ENCODE peak calls at places on chromosomes 4 and X, in five cellular contexts. M, X, L, K and U are unnamed samples. For H3K4me1, the result is how much of the 10 kb centered on the place peaks cover.

GRCh38 chr4:909131-909571 is 23.0 kb downstream of the GAK start:
- DNase-seq in M (no peak), X (no peak), L (no peak), K (no peak), U (no peak)

GRCh38 chrX:132631579-132632232 is 142.9 kb upstream of the MBNL3 start:
- DNase-seq in M (no peak), X (peak), L (peak), K (peak), U (no peak)

GRCh38 chrX:26470946-26471345 is 255.0 kb downstream of the MAGEB5 start:
- DNase-seq in M (no peak), X (no peak), L (no peak), K (no peak), U (no peak)

GRCh38 chrX:134733595-134733994 is 75.3 kb upstream of the PLAC1 start:
- DNase-seq in M (no peak), X (no peak), L (no peak), K (no peak), U (no peak)

GRCh38 chrX:29661290-29661689 is 554.1 kb upstream of the MAGEB2 start:
- DNase-seq in M (no peak), X (no peak), L (no peak), K (no peak), U (no peak)

GRCh38 chrX:103792916-103793540 is 16.4 kb downstream of the PLP1 start:
- DNase-seq in M (no peak), X (no peak), L (no peak), K (no peak), U (no peak)

GRCh38 chrX:118495958-118496762 is 545 bp downstream of the DOCK11 start:
- DNase-seq in M (peak), X (peak), L (peak), K (peak), U (peak)

GRCh38 chrX:120205816-120206753 is 44.5 kb upstream of the ZBTB33 start:
- DNase-seq in M (no peak), X (no peak), L (no peak), K (no peak), U (no peak)

GRCh38 chr4:87219648-87220093 is 747 bp downstream of the KLHL8 start:
- DNase-seq in M (no peak), X (no peak), L (no peak), K (peak), U (peak)

GRCh38 chr4:136796953-136797352 is 735.3 kb downstream of the PCDH18 start:
- DNase-seq in M (no peak), X (no peak), L (no peak), K (peak), U (no peak)

GRCh38 chrX:16175329-16175728 is 8.0 kb downstream of the MAGEB17 start:
- DNase-seq in M (no peak), X (no peak), L (no peak), K (no peak), U (peak)

GRCh38 chr4:94695389-94695788 is 62.4 kb upstream of the BMPR1B start:
- DNase-seq in M (no peak), X (no peak), L (no peak), K (no peak), U (no peak)

GRCh38 chr4:65310586-65310985 is 359.7 kb downstream of the EPHA5 start:
- DNase-seq in M (no peak), X (no peak), L (no peak), K (no peak), U (no peak)

GRCh38 chr4:41148292-41148691 is 66.0 kb downstream of the APBB2 start:
- DNase-seq in M (no peak), X (no peak), L (no peak), K (no peak), U (no peak)

GRCh38 chr4:133320576-133321170 is 171.6 kb downstream of the PCDH10 start:
- DNase-seq in M (no peak), X (peak), L (peak), K (peak), U (peak)

GRCh38 chrX:8090482-8090881 is 80.6 kb downstream of the VCX2 start:
- DNase-seq in M (no peak), X (no peak), L (no peak), K (no peak), U (no peak)

GRCh38 chrX:5958523-5958922 is 270.1 kb downstream of the NLGN4X start:
- DNase-seq in M (no peak), X (no peak), L (no peak), K (no peak), U (no peak)

GRCh38 chr4:155543126-155543765 is 123.4 kb upstream of the GUCY1A1 start:
- DNase-seq in M (no peak), X (no peak), L (peak), K (no peak), U (no peak)

GRCh38 chrX:42720209-42720608 is 57.8 kb downstream of the PPP1R2C start:
- DNase-seq in M (no peak), X (no peak), L (no peak), K (no peak), U (no peak)

GRCh38 chr4:102172341-102172740 is 172.9 kb downstream of the SLC39A8 start:
- DNase-seq in M (no peak), X (no peak), L (no peak), K (peak), U (peak)

DNA sequence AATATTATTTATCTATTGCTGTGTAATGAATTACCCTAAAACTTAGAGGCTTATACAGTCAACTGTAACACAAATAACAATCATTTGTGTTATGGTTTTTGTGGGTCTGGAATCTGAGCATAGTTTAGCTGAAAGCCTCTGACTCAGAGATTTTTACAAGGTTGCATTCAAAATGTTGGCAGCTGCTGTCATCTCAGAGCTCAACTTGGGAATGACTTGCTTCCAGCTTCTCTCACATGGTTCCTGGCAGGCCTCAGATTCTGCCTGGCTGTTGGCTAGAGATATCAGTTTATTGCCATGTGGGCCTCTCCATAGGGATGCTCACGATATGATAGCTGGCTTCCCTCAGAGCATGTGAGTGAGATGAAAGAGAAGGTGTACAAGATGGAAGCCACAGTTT is 70.2 kb upstream of the BRWD3 start:
- DNase-seq in M (no peak), X (no peak), L (no peak), K (no peak), U (no peak)
- H3K27ac ChIP-seq in M (no peak), X (no peak), L (no peak), K (no peak), U (no peak)

GRCh38 chr4:26085581-26085980 is 171.6 kb downstream of the SMIM20 start:
- DNase-seq in M (no peak), X (no peak), L (no peak), K (no peak), U (no peak)

GRCh38 chr4:26088433-26088928 is 174.5 kb downstream of the SMIM20 start:
- DNase-seq in M (no peak), X (no peak), L (no peak), K (no peak), U (no peak)

GRCh38 chr4:26084414-26084813 is 170.4 kb downstream of the SMIM20 start:
- DNase-seq in M (no peak), X (no peak), L (no peak), K (peak), U (no peak)

GRCh38 chr4:26087108-26087507 is 173.1 kb downstream of the SMIM20 start:
- DNase-seq in M (no peak), X (no peak), L (no peak), K (no peak), U (no peak)

GRCh38 chr4:26086621-26087068 is 172.6 kb downstream of the SMIM20 start:
- DNase-seq in M (no peak), X (peak), L (no peak), K (no peak), U (no peak)
- H3K4me1 ChIP-seq in M (under half), X (under half), L (under half), K (under half), U (under half)

GRCh38 chrX:54044126-54044876 is at the start of gene PHF8:
- DNase-seq in M (peak), X (peak), L (peak), K (peak), U (peak)

GRCh38 chrX:54043696-54044125 is 562 bp downstream of the PHF8 start:
- DNase-seq in M (peak), X (peak), L (no peak), K (peak), U (peak)

GRCh38 chrX:54043084-54043483 is 1.2 kb downstream of the PHF8 start:
- DNase-seq in M (no peak), X (no peak), L (no peak), K (no peak), U (no peak)

GRCh38 chrX:54044877-54045328 is 630 bp upstream of the PHF8 start:
- DNase-seq in M (no peak), X (peak), L (no peak), K (no peak), U (no peak)

DNA sequence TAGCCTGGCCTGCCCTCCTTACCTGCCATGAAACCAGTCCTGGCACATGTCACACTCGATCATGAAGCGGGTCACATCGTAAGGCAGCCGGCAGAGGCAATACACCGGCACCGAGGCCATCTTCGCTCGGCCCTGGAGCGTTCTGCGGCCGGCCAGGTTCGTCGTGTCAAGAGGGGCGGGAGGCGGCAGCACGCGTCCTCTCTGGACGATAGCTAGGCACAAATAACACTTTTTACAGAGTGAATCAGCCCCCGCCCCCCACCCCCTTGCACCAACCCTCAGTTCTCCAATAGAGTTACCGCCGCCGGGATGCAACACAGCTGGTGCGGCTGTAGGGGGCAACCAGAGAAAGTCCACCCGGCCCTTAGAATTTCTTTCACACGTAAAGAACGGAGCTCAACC is 1.7 kb downstream of the PHF8 start:
- DNase-seq in M (peak), X (peak), L (peak), K (peak), U (peak)
- H3K4me3 ChIP-seq in M (peak), X (peak), L (peak), K (peak), U (peak)

DNA sequence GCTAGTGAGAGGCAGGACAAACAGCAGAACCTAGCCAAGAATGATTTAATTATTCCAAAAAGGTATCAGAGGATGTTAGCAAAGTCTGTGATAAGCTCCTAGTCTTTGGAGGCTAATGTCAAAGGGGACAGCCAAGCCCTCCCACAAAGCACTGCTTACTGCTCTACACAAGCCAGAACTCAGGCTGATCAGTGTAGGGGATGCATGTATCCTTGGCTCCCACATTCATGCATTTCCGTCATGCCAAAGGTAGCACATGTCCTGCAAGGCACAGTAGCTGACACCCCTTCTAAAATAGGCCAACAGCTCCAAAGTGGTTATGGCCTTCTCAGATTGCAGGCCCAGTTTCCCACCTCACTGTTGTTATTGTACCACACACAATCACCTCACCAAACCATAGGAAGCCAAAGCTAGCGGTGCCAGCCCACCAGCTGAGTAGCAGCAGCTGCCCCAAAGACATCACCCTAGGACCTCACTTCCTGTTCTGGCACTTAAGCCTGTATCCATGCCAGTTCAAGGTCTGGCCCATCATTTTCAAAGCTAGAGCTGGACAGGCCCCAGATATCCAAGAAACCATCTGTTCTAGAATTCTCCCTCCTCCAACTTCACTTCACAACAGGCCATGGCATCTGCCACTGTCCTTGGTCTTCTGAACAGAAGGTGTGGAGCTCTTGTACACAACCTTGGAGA is 40.9 kb downstream of the TSPAN5 start:
- DNase-seq in M (no peak), X (no peak), L (no peak), K (no peak), U (no peak)
- H3K27ac ChIP-seq in M (no peak), X (no peak), L (no peak), K (no peak), U (no peak)

GRCh38 chrX:24996096-24996709 is 19.6 kb downstream of the ARX start:
- DNase-seq in M (no peak), X (no peak), L (no peak), K (no peak), U (no peak)

GRCh38 chrX:25003066-25003849 is 12.5 kb downstream of the ARX start:
- DNase-seq in M (no peak), X (no peak), L (no peak), K (peak), U (peak)

GRCh38 chrX:25002658-25003015 is 13.1 kb downstream of the ARX start:
- DNase-seq in M (no peak), X (no peak), L (no peak), K (no peak), U (peak)

GRCh38 chrX:25001808-25002657 is 13.7 kb downstream of the ARX start:
- DNase-seq in M (no peak), X (no peak), L (no peak), K (no peak), U (peak)

GRCh38 chrX:24999501-24999900 is 16.3 kb downstream of the ARX start:
- DNase-seq in M (no peak), X (no peak), L (no peak), K (no peak), U (no peak)
- H3K4me1 ChIP-seq in M (under half), X (under half), L (under half), K (half or more), U (under half)